ENCODE peak calls at places on chromosomes 13 and 19, in ten cellular contexts. P is esophagus squamous epithelium; D is fibroblast of lung; L is AG04450; Q is pancreas; U is transverse colon; E is CD8-positive, alpha-beta T cell; Y is uterus; I is SJCRH30; K is ascending aorta. M is an unnamed sample.

GRCh38 chr19:46951236-46951986 is 68.2 kb upstream of the NPAS1 start:
- DNase-seq in Y (no peak), I (no peak), D (peak; percentile 39), K (no peak), L (no peak), Q (no peak), P (no peak), E (no peak), U (peak; percentile 88), M (no peak)

GRCh38 chr19:19822148-19822429 is 539 bp upstream of the ZNF506 start:
- DNase-seq in I (peak; percentile 34), U (peak; percentile 10), P (no peak), D (no peak), K (no peak), E (no peak), L (no peak), Q (no peak), Y (no peak), M (no peak)

GRCh38 chr13:41304551-41304950 is 6.5 kb upstream of the NAA16 start:
- DNase-seq in U (no peak), Y (no peak), K (no peak), I (no peak), P (no peak), E (no peak), Q (no peak), L (no peak), D (no peak), M (no peak)

GRCh38 chr13:44404261-44405139 is 30.9 kb downstream of the SERP2 start:
- DNase-seq in D (no peak), Y (no peak), K (no peak), Q (no peak), U (peak; percentile 38), L (no peak), E (no peak), I (no peak), P (no peak), M (no peak)

GRCh38 chr19:4581381-4582111 is 22.1 kb upstream of the SEMA6B start:
- DNase-seq in D (no peak), P (no peak), U (no peak), Y (no peak), L (no peak), I (peak; percentile 58), K (no peak), Q (no peak), E (no peak), M (no peak)

GRCh38 chr13:59266478-59267063 is 897.2 kb downstream of the DIAPH3 start:
- DNase-seq in E (no peak), P (no peak), K (no peak), L (no peak), D (no peak), Q (no peak), U (no peak), Y (no peak), I (no peak), M (no peak)

GRCh38 chr19:2569596-2570465 is 93.9 kb downstream of the GADD45B start:
- DNase-seq in D (no peak), I (no peak), P (no peak), Y (no peak), K (no peak), U (no peak), Q (no peak), L (no peak), E (no peak), M (no peak)

GRCh38 chr19:4379383-4380253 is 20.7 kb downstream of the SH3GL1 start:
- DNase-seq in L (no peak), K (no peak), E (no peak), D (no peak), P (no peak), Y (no peak), Q (peak; percentile 91), U (no peak), I (peak; percentile 92), M (no peak)

GRCh38 chr13:101751488-101751887 is 299.0 kb downstream of the ITGBL1 start:
- DNase-seq in P (no peak), D (peak; percentile 98), L (peak; percentile 32), Y (no peak), Q (no peak), E (no peak), I (peak; percentile 40), K (no peak), U (no peak), M (no peak)

GRCh38 chr13:80509264-80509663 is 168.3 kb upstream of the SPRY2 start:
- DNase-seq in U (no peak), E (no peak), I (no peak), P (no peak), K (no peak), D (no peak), L (no peak), Q (no peak), Y (no peak), M (no peak)

GRCh38 chr19:4414800-4415251 is 12.4 kb downstream of the CHAF1A start:
- DNase-seq in U (no peak), I (no peak), K (no peak), L (no peak), Y (no peak), E (no peak), Q (no peak), D (peak; percentile 71), P (no peak), M (no peak)

GRCh38 chr13:45527699-45528462 is 63.1 kb downstream of the COG3 start:
- DNase-seq in P (no peak), I (no peak), Y (no peak), L (peak; percentile 43), U (no peak), Q (no peak), D (peak; percentile 30), E (no peak), K (no peak), M (no peak)

DNA sequence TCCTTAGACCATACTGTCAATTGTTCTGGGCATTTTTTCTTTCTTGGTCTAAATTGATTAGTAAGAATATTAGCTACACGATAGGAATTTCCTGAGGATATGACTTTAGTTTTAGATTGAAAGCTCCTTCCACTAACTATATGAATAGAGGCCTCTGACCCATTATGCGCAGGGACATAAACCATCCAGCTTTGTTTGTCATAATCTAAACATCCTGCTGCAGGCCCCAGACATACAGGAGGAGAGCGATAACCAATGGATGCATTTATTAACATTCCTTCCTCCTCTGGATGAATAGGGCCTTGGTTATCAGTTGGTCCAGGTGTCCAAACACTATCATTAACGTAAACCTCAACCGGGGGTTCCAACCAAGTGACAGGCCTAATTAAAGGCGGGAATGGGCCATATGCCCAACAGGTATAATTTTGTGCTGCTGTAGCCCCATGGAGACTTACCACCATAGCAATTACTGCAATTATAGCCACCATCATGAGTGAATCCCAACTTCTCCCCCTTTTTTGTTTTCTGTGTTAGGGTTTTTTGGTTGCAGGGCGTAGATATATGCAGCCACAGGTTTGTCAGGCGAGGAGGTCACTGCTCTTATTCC is 32.6 kb downstream of the CLEC4M start:
- DNase-seq in Y (no peak), D (no peak), P (no peak), U (no peak), E (no peak), L (peak; percentile 2), K (no peak), Q (no peak), I (no peak), M (no peak)
- H3K27me3 ChIP-seq in Y (no peaks in the 10 kb centered on the region), D (no peaks in the 10 kb centered on the region), P (peaks cover 86% of the 10 kb centered on the region), U (peaks cover 44% of the 10 kb centered on the region), E (no peaks in the 10 kb centered on the region), L (no peaks in the 10 kb centered on the region), K (peaks cover 3% of the 10 kb centered on the region), Q (peaks cover 2% of the 10 kb centered on the region), I (peaks cover 17% of the 10 kb centered on the region), M (peaks cover 55% of the 10 kb centered on the region)

DNA sequence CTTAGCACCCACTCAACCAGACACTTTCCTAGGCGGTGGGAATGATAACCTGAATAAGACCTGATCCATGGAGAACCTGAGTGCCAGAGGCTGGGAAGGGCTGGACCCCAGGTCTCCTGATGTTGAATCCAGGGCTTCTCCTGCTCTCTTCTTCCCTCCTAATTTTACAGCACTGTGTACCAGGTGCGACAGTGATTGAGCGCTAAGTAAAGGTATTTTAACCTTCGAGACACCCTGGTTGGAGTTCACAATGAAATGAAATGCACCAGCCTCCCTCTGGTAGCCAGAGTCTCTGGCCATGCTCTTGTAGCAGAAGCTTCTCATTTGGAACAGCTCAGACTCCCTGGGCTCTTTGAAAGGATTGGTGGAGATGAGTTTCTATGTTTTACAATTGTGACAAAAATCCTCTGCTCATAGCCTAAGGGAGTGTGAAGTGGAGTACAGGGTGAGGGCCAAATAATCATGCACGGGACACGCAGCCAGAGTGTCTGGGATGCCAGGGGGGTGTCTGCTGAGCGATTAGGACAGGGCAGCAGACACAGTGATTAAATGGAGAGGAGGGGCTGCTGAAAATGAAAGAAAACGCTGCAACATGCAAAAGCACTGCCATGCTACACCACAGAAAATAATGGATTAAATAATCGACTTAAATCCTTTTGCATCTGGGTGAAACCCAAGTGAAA is 83.7 kb downstream of the FAM216B start:
- DNase-seq in K (no peak), L (no peak), Q (no peak), E (no peak), Y (no peak), I (no peak), D (no peak), U (no peak), P (no peak), M (no peak)
- H3K27ac ChIP-seq in K (no peak overlapping the region), L (no peak overlapping the region), Q (no peak overlapping the region), E (no peak overlapping the region), Y (no peak overlapping the region), I (no peak overlapping the region), D (no peak overlapping the region), U (no peak overlapping the region), P (no peak overlapping the region), M (no peak overlapping the region)

GRCh38 chr19:55675661-55676354 is 782 bp downstream of the EPN1 start:
- DNase-seq in I (no peak), L (no peak), P (no peak), U (no peak), Y (no peak), E (no peak), K (no peak), D (no peak), Q (no peak), M (no peak)
- H3K4me3 ChIP-seq in I (peak overlapping the region; percentile 71), L (peak overlapping the region; percentile 86), P (peak overlapping the region; percentile 75), U (peak overlapping the region; percentile 100), Y (peak overlapping the region; percentile 41), E (peak overlapping the region; percentile 80), K (peak overlapping the region; percentile 99), D (peak overlapping the region; percentile 71), Q (peak overlapping the region; percentile 98), M (peak overlapping the region; percentile 73)

GRCh38 chr19:10286803-10287737 is at the start of gene ICAM4:
- DNase-seq in Q (no peak), L (no peak), P (no peak), K (no peak), U (peak; percentile 48), D (peak; percentile 83), Y (peak; percentile 48), E (no peak), I (peak; percentile 90), M (no peak)
- H3K27me3 ChIP-seq in Q (peaks cover 9% of the 10 kb centered on the region), L (no peaks in the 10 kb centered on the region), P (peaks cover 58% of the 10 kb centered on the region), K (peaks cover 8% of the 10 kb centered on the region), U (peaks cover 56% of the 10 kb centered on the region), D (peaks cover 24% of the 10 kb centered on the region), Y (peaks cover 31% of the 10 kb centered on the region), E (peaks cover 26% of the 10 kb centered on the region), I (no peaks in the 10 kb centered on the region), M (peaks cover 52% of the 10 kb centered on the region)

GRCh38 chr19:35637165-35637564 is 4.4 kb upstream of the ETV2 start:
- DNase-seq in E (no peak), K (no peak), U (no peak), I (no peak), Y (no peak), Q (no peak), L (no peak), D (no peak), P (no peak), M (no peak)
- H3K27ac ChIP-seq in E (no peak overlapping the region), K (no peak overlapping the region), U (no peak overlapping the region), I (no peak overlapping the region), Y (no peak overlapping the region), Q (no peak overlapping the region), L (no peak overlapping the region), D (no peak overlapping the region), P (no peak overlapping the region), M (no peak overlapping the region)

GRCh38 chr13:31793246-31793645 is 53.9 kb downstream of the RXFP2 start:
- DNase-seq in P (no peak), D (peak; percentile 20), K (no peak), U (no peak), E (no peak), L (peak; percentile 3), I (no peak), Q (no peak), Y (no peak), M (no peak)
- H3K4me3 ChIP-seq in P (no peak overlapping the region), D (no peak overlapping the region), K (no peak overlapping the region), U (no peak overlapping the region), E (no peak overlapping the region), L (no peak overlapping the region), I (no peak overlapping the region), Q (no peak overlapping the region), Y (no peak overlapping the region), M (no peak overlapping the region)

M was measured in esophagus muscularis mucosa.